ENCODE peak calls at places on chromosomes 12 and 14, in four cellular contexts. One of them, this sample, is unnamed. For H3K4me1, the result is how much of the 10 kb centered on the place peaks cover.

GRCh38 chr12:46442239-46442638 is 69.7 kb upstream of the SLC38A2 start:
- DNase-seq in ovary: no peak
- DNase-seq in kidney: no peak
- DNase-seq in fibroblast of lung: peak
- DNase-seq in this sample: no peak

GRCh38 chr14:77760381-77761204 is at the start of gene SNW1:
- DNase-seq in ovary: peak
- DNase-seq in kidney: peak
- DNase-seq in fibroblast of lung: peak
- DNase-seq in this sample: peak

GRCh38 chr12:51082561-51083139 is 746 bp downstream of the CSRNP2 start:
- DNase-seq in ovary: peak
- DNase-seq in kidney: no peak
- DNase-seq in fibroblast of lung: peak
- DNase-seq in this sample: no peak

GRCh38 chr12:113485330-113485729 is 13.7 kb upstream of the LHX5 start:
- DNase-seq in ovary: no peak
- DNase-seq in kidney: no peak
- DNase-seq in fibroblast of lung: no peak
- DNase-seq in this sample: no peak

GRCh38 chr12:73892181-73892580 is 645.5 kb upstream of the ATXN7L3B start:
- DNase-seq in ovary: no peak
- DNase-seq in kidney: no peak
- DNase-seq in fibroblast of lung: peak
- DNase-seq in this sample: no peak

GRCh38 chr12:10501031-10501430 is 4.7 kb upstream of the EIF2S3B start:
- DNase-seq in ovary: no peak
- DNase-seq in kidney: no peak
- DNase-seq in fibroblast of lung: peak
- DNase-seq in this sample: no peak

GRCh38 chr12:11815397-11815796 is 165.9 kb downstream of the ETV6 start:
- DNase-seq in ovary: no peak
- DNase-seq in kidney: no peak
- DNase-seq in fibroblast of lung: no peak
- DNase-seq in this sample: no peak

GRCh38 chr12:12819752-12820311 is 6.7 kb downstream of the DDX47 start:
- DNase-seq in ovary: no peak
- DNase-seq in kidney: no peak
- DNase-seq in fibroblast of lung: peak
- DNase-seq in this sample: no peak

GRCh38 chr14:99899578-99900178 is 106.5 kb downstream of the EML1 start:
- DNase-seq in ovary: no peak
- DNase-seq in kidney: no peak
- DNase-seq in fibroblast of lung: peak
- DNase-seq in this sample: no peak

GRCh38 chr12:53561590-53561953 is 54.3 kb upstream of the NPFF start:
- DNase-seq in ovary: no peak
- DNase-seq in kidney: no peak
- DNase-seq in fibroblast of lung: peak
- DNase-seq in this sample: no peak

GRCh38 chr12:32906407-32907165 is 10.0 kb upstream of the PKP2 start:
- DNase-seq in ovary: no peak
- DNase-seq in kidney: no peak
- DNase-seq in fibroblast of lung: no peak
- DNase-seq in this sample: no peak

GRCh38 chr12:19388131-19388549 is 51.2 kb upstream of the AEBP2 start:
- DNase-seq in ovary: no peak
- DNase-seq in kidney: no peak
- DNase-seq in fibroblast of lung: peak
- DNase-seq in this sample: peak

GRCh38 chr14:30655658-30656057 is 33.5 kb downstream of the SCFD1 start:
- DNase-seq in ovary: no peak
- DNase-seq in kidney: no peak
- DNase-seq in fibroblast of lung: no peak
- DNase-seq in this sample: no peak

GRCh38 chr12:22287776-22288621 is 46.5 kb downstream of the ST8SIA1 start:
- DNase-seq in ovary: no peak
- DNase-seq in kidney: no peak
- DNase-seq in fibroblast of lung: peak
- DNase-seq in this sample: no peak

GRCh38 chr14:100535287-100536131 is 51.7 kb downstream of the BEGAIN start:
- DNase-seq in ovary: peak
- DNase-seq in kidney: peak
- DNase-seq in fibroblast of lung: no peak
- DNase-seq in this sample: peak

GRCh38 chr12:89384050-89384749 is 31.9 kb upstream of the DUSP6 start:
- DNase-seq in ovary: peak
- DNase-seq in kidney: no peak
- DNase-seq in fibroblast of lung: peak
- DNase-seq in this sample: no peak

GRCh38 chr12:69239922-69240624 is 704 bp downstream of the CPSF6 start:
- DNase-seq in ovary: peak
- DNase-seq in kidney: peak
- DNase-seq in fibroblast of lung: peak
- DNase-seq in this sample: peak

GRCh38 chr12:87157791-87158190 is 871.4 kb downstream of the C12orf50 start:
- DNase-seq in ovary: no peak
- DNase-seq in kidney: no peak
- DNase-seq in fibroblast of lung: peak
- DNase-seq in this sample: no peak

GRCh38 chr14:56782701-56783100 is 27.6 kb downstream of the OTX2 start:
- DNase-seq in ovary: no peak
- DNase-seq in kidney: no peak
- DNase-seq in fibroblast of lung: no peak
- DNase-seq in this sample: no peak

GRCh38 chr12:110790301-110790700 is 47.6 kb upstream of the PPP1CC start:
- DNase-seq in ovary: no peak
- DNase-seq in kidney: no peak
- DNase-seq in fibroblast of lung: peak
- DNase-seq in this sample: no peak

GRCh38 chr12:39813776-39814175 is 194.2 kb upstream of the ABCD2 start:
- DNase-seq in ovary: no peak
- DNase-seq in kidney: no peak
- DNase-seq in fibroblast of lung: peak
- DNase-seq in this sample: no peak

GRCh38 chr14:35028435-35028834 is 17.6 kb upstream of the FAM177A1 start:
- DNase-seq in ovary: no peak
- DNase-seq in kidney: no peak
- DNase-seq in fibroblast of lung: no peak
- DNase-seq in this sample: no peak

GRCh38 chr12:58148405-58148804 is 207.0 kb downstream of the ATP23 start:
- DNase-seq in ovary: no peak
- DNase-seq in kidney: no peak
- DNase-seq in fibroblast of lung: peak
- DNase-seq in this sample: no peak

GRCh38 chr14:66993512-66993911 is 195.7 kb upstream of the GARIN2 start:
- DNase-seq in ovary: no peak
- DNase-seq in kidney: no peak
- DNase-seq in fibroblast of lung: no peak
- DNase-seq in this sample: no peak

GRCh38 chr12:76272292-76272691 is 75.9 kb downstream of the BBS10 start:
- DNase-seq in ovary: no peak
- DNase-seq in kidney: no peak
- DNase-seq in fibroblast of lung: no peak
- DNase-seq in this sample: no peak

GRCh38 chr12:26527702-26528101 is 305.3 kb downstream of the ITPR2 start:
- DNase-seq in ovary: no peak
- DNase-seq in kidney: no peak
- DNase-seq in fibroblast of lung: no peak
- DNase-seq in this sample: no peak

GRCh38 chr12:88698471-88698870 is 118.2 kb upstream of the KITLG start:
- DNase-seq in ovary: no peak
- DNase-seq in kidney: no peak
- DNase-seq in fibroblast of lung: no peak
- DNase-seq in this sample: no peak

GRCh38 chr12:104684884-104685283 is 228.1 kb downstream of the CHST11 start:
- DNase-seq in ovary: no peak
- DNase-seq in kidney: no peak
- DNase-seq in fibroblast of lung: peak
- DNase-seq in this sample: no peak

GRCh38 chr14:96564389-96564788 is 62.2 kb downstream of the PAPOLA start:
- DNase-seq in ovary: no peak
- DNase-seq in kidney: no peak
- DNase-seq in fibroblast of lung: peak
- DNase-seq in this sample: no peak

GRCh38 chr12:32918890-32919791 is 22.6 kb upstream of the PKP2 start:
- DNase-seq in ovary: peak
- DNase-seq in kidney: no peak
- DNase-seq in fibroblast of lung: peak
- DNase-seq in this sample: no peak

GRCh38 chr12:118821386-118821928 is 159.9 kb upstream of the SRRM4 start:
- DNase-seq in ovary: no peak
- DNase-seq in kidney: no peak
- DNase-seq in fibroblast of lung: no peak
- DNase-seq in this sample: no peak

GRCh38 chr14:51609251-51609986 is 42.3 kb upstream of the FRMD6 start:
- DNase-seq in ovary: no peak
- DNase-seq in kidney: no peak
- DNase-seq in fibroblast of lung: no peak
- DNase-seq in this sample: no peak

GRCh38 chr12:106128526-106129430 is 10.0 kb downstream of the NUAK1 start:
- DNase-seq in ovary: no peak
- DNase-seq in kidney: no peak
- DNase-seq in fibroblast of lung: no peak
- DNase-seq in this sample: no peak
- H3K4me1 ChIP-seq in ovary: under half
- H3K4me1 ChIP-seq in kidney: under half
- H3K4me1 ChIP-seq in fibroblast of lung: under half
- H3K4me1 ChIP-seq in this sample: half or more

GRCh38 chr12:131542351-131542750 is 168.5 kb upstream of the SFSWAP start:
- DNase-seq in ovary: no peak
- DNase-seq in kidney: no peak
- DNase-seq in fibroblast of lung: no peak
- DNase-seq in this sample: no peak

GRCh38 chr12:131551675-131552074 is 159.2 kb upstream of the SFSWAP start:
- DNase-seq in ovary: no peak
- DNase-seq in kidney: no peak
- DNase-seq in fibroblast of lung: no peak
- DNase-seq in this sample: no peak

GRCh38 chr12:131552167-131552863 is 158.6 kb upstream of the SFSWAP start:
- DNase-seq in ovary: no peak
- DNase-seq in kidney: no peak
- DNase-seq in fibroblast of lung: no peak
- DNase-seq in this sample: no peak

GRCh38 chr12:131543040-131543439 is 167.8 kb upstream of the SFSWAP start:
- DNase-seq in ovary: no peak
- DNase-seq in kidney: no peak
- DNase-seq in fibroblast of lung: no peak
- DNase-seq in this sample: no peak

GRCh38 chr12:131547560-131547959 is 163.3 kb upstream of the SFSWAP start:
- DNase-seq in ovary: no peak
- DNase-seq in kidney: no peak
- DNase-seq in fibroblast of lung: no peak
- DNase-seq in this sample: no peak
- TF ChIP-seq CTCF in ovary: no peak
- TF ChIP-seq CTCF in kidney: no peak
- TF ChIP-seq CTCF in fibroblast of lung: no peak
- TF ChIP-seq CTCF in this sample: no peak

GRCh38 chr12:78933014-78933413 is 68.4 kb downstream of the SYT1 start:
- DNase-seq in ovary: no peak
- DNase-seq in kidney: no peak
- DNase-seq in fibroblast of lung: no peak
- DNase-seq in this sample: no peak
- H3K4me1 ChIP-seq in ovary: under half
- H3K4me1 ChIP-seq in kidney: under half
- H3K4me1 ChIP-seq in fibroblast of lung: under half
- H3K4me1 ChIP-seq in this sample: under half

DNA sequence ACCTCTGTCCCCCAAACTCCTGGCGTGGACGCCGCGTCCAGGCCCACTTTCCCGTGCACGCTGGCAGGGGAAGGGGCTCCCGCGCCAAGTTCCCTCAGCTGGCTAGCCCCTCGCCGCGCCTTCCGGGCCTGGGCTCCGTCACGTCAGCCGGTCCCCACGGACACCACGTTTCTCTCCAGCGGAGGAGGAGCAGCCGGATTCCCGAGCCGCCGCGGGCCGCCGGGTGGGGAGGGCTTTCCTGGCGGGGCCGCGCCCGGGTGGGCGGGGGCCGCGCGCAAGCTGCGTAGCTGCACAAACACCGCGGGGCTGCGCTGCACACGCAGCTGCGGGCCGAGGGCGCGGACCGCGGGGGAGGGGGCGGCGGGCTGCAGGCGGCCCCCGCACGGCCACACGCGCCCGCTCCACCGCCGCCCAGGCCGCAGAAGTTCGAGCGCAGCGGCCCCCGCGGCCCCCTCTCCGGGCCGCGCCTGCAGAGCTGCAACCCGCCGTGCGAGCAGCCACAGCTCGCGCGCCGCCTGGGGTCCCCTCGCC is 45.1 kb upstream of the PNMA1 start:
- DNase-seq in ovary: peak
- DNase-seq in kidney: peak
- DNase-seq in fibroblast of lung: peak
- DNase-seq in this sample: peak
- TF ChIP-seq CTCF in ovary: no peak
- TF ChIP-seq CTCF in kidney: no peak
- TF ChIP-seq CTCF in fibroblast of lung: no peak
- TF ChIP-seq CTCF in this sample: no peak

GRCh38 chr12:45257185-45257585 is 41.3 kb downstream of the ANO6 start:
- DNase-seq in ovary: no peak
- DNase-seq in kidney: no peak
- DNase-seq in fibroblast of lung: no peak
- DNase-seq in this sample: no peak
- H3K4me1 ChIP-seq in ovary: under half
- H3K4me1 ChIP-seq in kidney: under half
- H3K4me1 ChIP-seq in fibroblast of lung: under half
- H3K4me1 ChIP-seq in this sample: under half